ENCODE peak calls at places on chromosomes 12 and 14, in seven cellular contexts. M is HEK293T; I is lung; A is ecto neural progenitor cell; R is stimulated activated CD4-positive, alpha-beta T cell treated with anti-CD3 and anti-CD28 coated beads, Interleukin-12 subunit alpha, Interleukin-12 subunit beta, amount 100 ng/mL, for 4 hours; V is HL-60; C is cardiac muscle cell. P is an unnamed sample.

GRCh38 chr14:95365401-95365800 is 45.7 kb upstream of the CLMN start:
- DNase-seq in V (no peak), A (no peak), R (no peak), M (no peak), I (no peak), C (no peak), P (no peak)

GRCh38 chr12:103955811-103956514 is 9.7 kb upstream of the TDG start:
- DNase-seq in V (no peak), C (peak), A (no peak), R (no peak), M (peak), I (no peak), P (no peak)

GRCh38 chr12:94134226-94134795 is 14.1 kb upstream of the PLXNC1 start:
- DNase-seq in C (peak), R (no peak), I (no peak), V (no peak), M (peak), A (no peak), P (no peak)

GRCh38 chr12:31876568-31877424 is 82.4 kb upstream of the RESF1 start:
- DNase-seq in M (no peak), I (no peak), A (no peak), V (no peak), R (no peak), C (no peak), P (no peak)

GRCh38 chr12:65756956-65757511 is 67.2 kb upstream of the HMGA2 start:
- DNase-seq in I (no peak), M (no peak), R (no peak), A (no peak), C (no peak), V (no peak), P (no peak)

GRCh38 chr12:7493006-7493405 is 10.6 kb downstream of the CD163 start:
- DNase-seq in C (no peak), M (no peak), R (no peak), V (no peak), I (no peak), A (no peak), P (no peak)

GRCh38 chr14:105117710-105118385 is 50.7 kb downstream of the JAG2 start:
- DNase-seq in R (no peak), M (no peak), C (no peak), A (no peak), V (no peak), I (no peak), P (no peak)

GRCh38 chr12:53725824-53726223 is 1.4 kb downstream of the CALCOCO1 start:
- DNase-seq in R (no peak), I (no peak), V (no peak), C (no peak), A (no peak), M (no peak), P (no peak)

GRCh38 chr12:29044799-29045198 is 104.3 kb upstream of the FAR2 start:
- DNase-seq in M (no peak), I (no peak), A (no peak), R (no peak), C (no peak), V (no peak), P (no peak)

GRCh38 chr12:27733052-27733656 is 22.5 kb downstream of the MRPS35 start:
- DNase-seq in A (no peak), M (peak), V (no peak), R (no peak), I (no peak), C (peak), P (no peak)

GRCh38 chr14:24285351-24285750 is 14.0 kb upstream of the RABGGTA start:
- DNase-seq in M (no peak), V (no peak), A (no peak), C (no peak), R (no peak), I (no peak), P (no peak)

GRCh38 chr14:101248056-101248725 is 313.1 kb upstream of the DIO3 start:
- DNase-seq in M (no peak), R (no peak), I (peak), C (no peak), A (no peak), V (no peak), P (no peak)

GRCh38 chr14:88612981-88613380 is 50.1 kb downstream of the ZC3H14 start:
- DNase-seq in V (no peak), R (no peak), I (no peak), A (no peak), C (no peak), M (no peak), P (no peak)

GRCh38 chr12:132170094-132170636 is 25.9 kb downstream of the NOC4L start:
- DNase-seq in A (no peak), C (no peak), I (no peak), M (no peak), V (no peak), R (no peak), P (no peak)

GRCh38 chr14:35988972-35989690 is 163.0 kb downstream of the BRMS1L start:
- DNase-seq in A (no peak), R (no peak), I (no peak), V (no peak), C (no peak), M (no peak), P (no peak)

GRCh38 chr14:50794063-50794645 is 36.8 kb downstream of the NIN start:
- DNase-seq in R (no peak), M (peak), A (no peak), C (no peak), V (no peak), I (no peak), P (no peak)

GRCh38 chr14:20603813-20604212 is 12.6 kb upstream of the RNASE12 start:
- DNase-seq in A (no peak), V (no peak), M (no peak), I (no peak), R (no peak), C (no peak), P (no peak)

GRCh38 chr12:75836533-75836932 is 195.0 kb downstream of the PHLDA1 start:
- DNase-seq in M (no peak), V (no peak), A (no peak), R (no peak), C (no peak), I (no peak), P (no peak)

GRCh38 chr12:103368167-103368566 is 127.6 kb downstream of the C12orf42 start:
- DNase-seq in I (no peak), V (no peak), M (no peak), A (no peak), R (no peak), C (no peak), P (no peak)

GRCh38 chr12:95326855-95327254 is 109.2 kb downstream of the VEZT start:
- DNase-seq in C (no peak), I (no peak), A (no peak), M (no peak), V (no peak), R (no peak), P (no peak)

GRCh38 chr14:104968541-104969401 is 9.4 kb downstream of the AHNAK2 start:
- DNase-seq in I (no peak), A (no peak), V (no peak), C (no peak), M (no peak), R (no peak), P (no peak)

GRCh38 chr12:93447555-93448265 is 6.0 kb upstream of the UBE2N start:
- DNase-seq in V (no peak), C (no peak), A (no peak), M (no peak), R (no peak), I (no peak), P (no peak)

GRCh38 chr14:96158735-96159134 is 45.9 kb upstream of the BDKRB2 start:
- DNase-seq in M (no peak), R (no peak), I (no peak), A (peak), C (no peak), V (no peak), P (no peak)

GRCh38 chr14:50156111-50156510 is 39.7 kb upstream of the VCPKMT start:
- DNase-seq in R (no peak), V (no peak), M (no peak), I (no peak), A (no peak), C (no peak), P (no peak)

GRCh38 chr14:89093083-89093482 is 268.6 kb downstream of the TTC8 start:
- DNase-seq in I (no peak), A (no peak), C (no peak), R (no peak), V (no peak), M (no peak), P (no peak)

GRCh38 chr12:19311165-19311564 is 128.1 kb upstream of the AEBP2 start:
- DNase-seq in I (no peak), A (no peak), C (no peak), V (no peak), M (no peak), R (no peak), P (no peak)

GRCh38 chr14:30227871-30228270 is 300.2 kb upstream of the PRKD1 start:
- DNase-seq in M (no peak), A (no peak), C (no peak), R (no peak), I (no peak), V (no peak), P (no peak)

GRCh38 chr12:102962532-102962931 is 5.1 kb downstream of the ASCL1 start:
- DNase-seq in V (no peak), I (no peak), C (no peak), A (no peak), R (no peak), M (no peak), P (no peak)

GRCh38 chr12:120909633-120910318 is 5.6 kb upstream of the SPPL3 start:
- DNase-seq in C (peak), A (no peak), R (no peak), M (no peak), I (no peak), V (no peak), P (no peak)

GRCh38 chr14:68547305-68548193 is 245.3 kb downstream of the ZFP36L1 start:
- DNase-seq in V (no peak), A (peak), M (peak), I (peak), C (no peak), R (no peak), P (no peak)

GRCh38 chr14:101948666-101949205 is 15.6 kb upstream of the DYNC1H1 start:
- DNase-seq in M (no peak), V (no peak), R (peak), A (no peak), C (no peak), I (no peak), P (no peak)

GRCh38 chr14:99252940-99253868 is 18.8 kb downstream of the BCL11B start:
- DNase-seq in A (no peak), C (no peak), I (no peak), M (peak), V (no peak), R (no peak), P (peak)

GRCh38 chr12:78898416-78898815 is 33.8 kb downstream of the SYT1 start:
- DNase-seq in A (no peak), C (peak), M (no peak), I (no peak), R (no peak), V (no peak), P (no peak)

P was measured in stimulated activated naive CD4-positive, alpha-beta T cell treated with Interleukin-2 at 50 U/mL for 16 hours.